ENCODE peak calls at places on chromosomes 12 and 14, in eight cellular contexts. K is fibroblast of pulmonary artery, G is T-helper 2 cell, B is Daoy, S is posterior cingulate gyrus, C is dermis blood vessel endothelial cell, U is Calu3, J is activated T-cell treated with anti-CD3 and anti-CD28 coated beads for 1 hour. X is an unnamed sample.

GRCh38 chr14:90593254-90594040 is 196.6 kb downstream of the CALM1 start:
- DNase-seq in U (no peak), K (no peak), B (no peak), S (no peak), C (no peak), G (no peak), J (no peak), X (no peak)

GRCh38 chr12:2845280-2845679 is 10.4 kb upstream of the NRIP2 start:
- DNase-seq in C (peak; percentile 78), K (peak; percentile 84), B (peak; percentile 69), U (no peak), S (no peak), G (no peak), J (no peak), X (no peak)

GRCh38 chr14:93764211-93764659 is 24.1 kb downstream of the PRIMA1 start:
- DNase-seq in K (peak; percentile 1), C (no peak), S (no peak), B (peak; percentile 78), J (no peak), U (no peak), G (no peak), X (no peak)

GRCh38 chr14:32565256-32565655 is 236.2 kb downstream of the AKAP6 start:
- DNase-seq in G (no peak), J (no peak), S (no peak), B (no peak), K (no peak), C (no peak), U (no peak), X (no peak)

GRCh38 chr14:35808076-35808657 is 928 bp downstream of the RALGAPA1 start:
- DNase-seq in G (no peak), S (no peak), J (no peak), B (peak; percentile 39), U (peak; percentile 36), K (no peak), C (peak; percentile 12), X (no peak)

GRCh38 chr14:67837011-67837624 is 17.5 kb downstream of the RAD51B start:
- DNase-seq in G (no peak), S (no peak), C (peak; percentile 90), K (peak; percentile 92), B (peak; percentile 59), U (peak; percentile 66), J (peak; percentile 60), X (no peak)

GRCh38 chr12:51721281-51721940 is 127.1 kb downstream of the FIGNL2 start:
- DNase-seq in K (peak; percentile 36), C (peak; percentile 25), U (no peak), B (no peak), S (peak; percentile 48), G (peak; percentile 9), J (peak; percentile 35), X (peak; percentile 28)

GRCh38 chr14:101852785-101853184 is 91.3 kb downstream of the PPP2R5C start:
- DNase-seq in U (no peak), B (no peak), C (no peak), S (no peak), J (no peak), G (no peak), K (no peak), X (no peak)

GRCh38 chr12:108633534-108634224 is at the start of gene SELPLG:
- DNase-seq in J (peak; percentile 69), K (no peak), G (peak; percentile 51), B (no peak), U (no peak), C (no peak), S (no peak), X (no peak)

GRCh38 chr12:96034631-96035282 is 630 bp downstream of the LTA4H start:
- DNase-seq in K (peak; percentile 41), G (no peak), U (peak; percentile 29), S (peak; percentile 21), B (peak; percentile 34), C (peak; percentile 39), J (no peak), X (no peak)

GRCh38 chr14:54252072-54252730 is 144.6 kb upstream of the CDKN3 start:
- DNase-seq in B (peak; percentile 89), G (no peak), K (peak; percentile 59), S (no peak), U (peak; percentile 66), C (no peak), J (no peak), X (no peak)

GRCh38 chr12:66011731-66012130 is 118.8 kb downstream of the LLPH start:
- DNase-seq in C (peak; percentile 30), S (no peak), J (no peak), K (peak; percentile 68), G (no peak), B (no peak), U (no peak), X (no peak)

GRCh38 chr12:11653215-11653753 is 3.8 kb downstream of the ETV6 start:
- DNase-seq in B (no peak), C (peak; percentile 25), K (peak; percentile 46), G (no peak), S (no peak), J (no peak), U (no peak), X (no peak)

GRCh38 chr14:105817971-105818711 is 291.8 kb downstream of the TMEM121 start:
- DNase-seq in S (no peak), U (no peak), G (no peak), B (no peak), J (no peak), C (no peak), K (no peak), X (no peak)

GRCh38 chr12:76266797-76267196 is 81.4 kb downstream of the BBS10 start:
- DNase-seq in B (peak; percentile 82), K (peak; percentile 70), U (no peak), G (no peak), J (no peak), C (peak; percentile 81), S (no peak), X (no peak)

GRCh38 chr12:57877876-57878275 is 31.3 kb upstream of the CTDSP2 start:
- DNase-seq in S (no peak), U (no peak), G (no peak), B (no peak), K (no peak), C (no peak), J (no peak), X (no peak)

GRCh38 chr12:102816816-102817434 is 100.1 kb downstream of the PAH start:
- DNase-seq in K (peak; percentile 44), G (no peak), U (peak; percentile 17), B (peak; percentile 15), S (no peak), J (no peak), C (peak; percentile 44), X (no peak)

GRCh38 chr14:103629503-103630121 is 601 bp downstream of the KLC1 start:
- DNase-seq in S (peak; percentile 40), K (no peak), B (peak; percentile 52), U (peak; percentile 50), G (no peak), C (peak; percentile 42), J (peak; percentile 13), X (peak; percentile 24)

GRCh38 chr12:28178775-28179174 is 11.5 kb upstream of the CCDC91 start:
- DNase-seq in B (no peak), C (no peak), G (no peak), J (no peak), K (no peak), U (no peak), S (no peak), X (no peak)